ENCODE peak calls at places on chromosomes 12 and 14, in ten cellular contexts. E is fibroblast of lung, W is HCT116, L is AG10803, O is OCI-LY7, F is colonic mucosa, K is heart right ventricle, V is Peyer's patch, Y is NB4, J is left ventricle myocardium inferior. D is an unnamed sample.

GRCh38 chr12:42732908-42733411 is 143.4 kb upstream of the PRICKLE1 start:
- DNase-seq in E (no peak), W (no peak), L (no peak), O (no peak), F (no peak), K (no peak), V (no peak), Y (no peak), J (no peak), D (no peak)

GRCh38 chr12:43551271-43551970 is 582 bp downstream of the ADAMTS20 start:
- DNase-seq in E (peak), W (no peak), L (no peak), O (no peak), F (no peak), K (no peak), V (no peak), Y (no peak), J (no peak), D (no peak)

GRCh38 chr14:88825078-88825458 is 617 bp downstream of the TTC8 start:
- DNase-seq in E (no peak), W (no peak), L (no peak), O (no peak), F (no peak), K (no peak), V (no peak), Y (peak), J (no peak), D (peak)

GRCh38 chr14:101001311-101002069 is 98.0 kb upstream of the RTL1 start:
- DNase-seq in E (peak), W (no peak), L (peak), O (no peak), F (no peak), K (no peak), V (no peak), Y (no peak), J (no peak), D (peak)

GRCh38 chr12:14373202-14373601 is 7.7 kb downstream of the ATF7IP start:
- DNase-seq in E (peak), W (no peak), L (peak), O (no peak), F (no peak), K (no peak), V (no peak), Y (no peak), J (no peak), D (peak)

GRCh38 chr12:82708507-82708906 is 21.8 kb downstream of the TMTC2 start:
- DNase-seq in E (peak), W (no peak), L (peak), O (no peak), F (no peak), K (no peak), V (no peak), Y (no peak), J (peak), D (peak)

GRCh38 chr12:64679487-64679983 is 69.2 kb downstream of the RASSF3 start:
- DNase-seq in E (peak), W (peak), L (peak), O (no peak), F (peak), K (peak), V (peak), Y (no peak), J (peak), D (peak)

GRCh38 chr12:123118397-123118945 is 32.4 kb downstream of the PITPNM2 start:
- DNase-seq in E (peak), W (no peak), L (peak), O (no peak), F (no peak), K (no peak), V (no peak), Y (no peak), J (no peak), D (no peak)

GRCh38 chr12:42716521-42716920 is 127.0 kb upstream of the PRICKLE1 start:
- DNase-seq in E (peak), W (no peak), L (peak), O (no peak), F (no peak), K (no peak), V (no peak), Y (peak), J (no peak), D (peak)

GRCh38 chr12:26176725-26177124 is 18.6 kb upstream of the SSPN start:
- DNase-seq in E (no peak), W (no peak), L (no peak), O (no peak), F (no peak), K (no peak), V (no peak), Y (no peak), J (no peak), D (no peak)

GRCh38 chr12:49942921-49943662 is 7.4 kb upstream of the AQP2 start:
- DNase-seq in E (no peak), W (no peak), L (no peak), O (no peak), F (peak), K (no peak), V (peak), Y (no peak), J (no peak), D (no peak)

GRCh38 chr12:85740190-85740589 is 96.0 kb downstream of the RASSF9 start:
- DNase-seq in E (peak), W (no peak), L (peak), O (no peak), F (no peak), K (no peak), V (no peak), Y (no peak), J (no peak), D (no peak)

GRCh38 chr12:90896164-90896563 is 58.8 kb downstream of the CCER1 start:
- DNase-seq in E (peak), W (peak), L (peak), O (no peak), F (no peak), K (no peak), V (no peak), Y (no peak), J (no peak), D (peak)

GRCh38 chr14:97544581-97544980 is 747.4 kb downstream of the VRK1 start:
- DNase-seq in E (no peak), W (no peak), L (no peak), O (no peak), F (no peak), K (no peak), V (no peak), Y (peak), J (no peak), D (no peak)

GRCh38 chr12:12079291-12079690 is 8.6 kb downstream of the BCL2L14 start:
- DNase-seq in E (no peak), W (no peak), L (peak), O (no peak), F (no peak), K (no peak), V (no peak), Y (no peak), J (no peak), D (peak)

GRCh38 chr12:67705394-67706370 is 57.1 kb downstream of the DYRK2 start:
- DNase-seq in E (peak), W (no peak), L (peak), O (no peak), F (no peak), K (peak), V (no peak), Y (no peak), J (no peak), D (peak)

GRCh38 chr12:91931110-91931509 is 214.5 kb downstream of the BTG1 start:
- DNase-seq in E (peak), W (no peak), L (peak), O (no peak), F (peak), K (no peak), V (no peak), Y (no peak), J (no peak), D (no peak)

GRCh38 chr12:60930146-60930545 is 1330.1 kb upstream of the USP15 start:
- DNase-seq in E (no peak), W (no peak), L (no peak), O (no peak), F (no peak), K (no peak), V (no peak), Y (no peak), J (no peak), D (no peak)

GRCh38 chr14:99809376-99809775 is 16.2 kb downstream of the EML1 start:
- DNase-seq in E (peak), W (no peak), L (peak), O (no peak), F (peak), K (peak), V (no peak), Y (no peak), J (peak), D (peak)

GRCh38 chr14:102052522-102052921 is 34.3 kb downstream of the HSP90AA1 start:
- DNase-seq in E (no peak), W (no peak), L (no peak), O (no peak), F (no peak), K (no peak), V (no peak), Y (no peak), J (no peak), D (no peak)

DNA sequence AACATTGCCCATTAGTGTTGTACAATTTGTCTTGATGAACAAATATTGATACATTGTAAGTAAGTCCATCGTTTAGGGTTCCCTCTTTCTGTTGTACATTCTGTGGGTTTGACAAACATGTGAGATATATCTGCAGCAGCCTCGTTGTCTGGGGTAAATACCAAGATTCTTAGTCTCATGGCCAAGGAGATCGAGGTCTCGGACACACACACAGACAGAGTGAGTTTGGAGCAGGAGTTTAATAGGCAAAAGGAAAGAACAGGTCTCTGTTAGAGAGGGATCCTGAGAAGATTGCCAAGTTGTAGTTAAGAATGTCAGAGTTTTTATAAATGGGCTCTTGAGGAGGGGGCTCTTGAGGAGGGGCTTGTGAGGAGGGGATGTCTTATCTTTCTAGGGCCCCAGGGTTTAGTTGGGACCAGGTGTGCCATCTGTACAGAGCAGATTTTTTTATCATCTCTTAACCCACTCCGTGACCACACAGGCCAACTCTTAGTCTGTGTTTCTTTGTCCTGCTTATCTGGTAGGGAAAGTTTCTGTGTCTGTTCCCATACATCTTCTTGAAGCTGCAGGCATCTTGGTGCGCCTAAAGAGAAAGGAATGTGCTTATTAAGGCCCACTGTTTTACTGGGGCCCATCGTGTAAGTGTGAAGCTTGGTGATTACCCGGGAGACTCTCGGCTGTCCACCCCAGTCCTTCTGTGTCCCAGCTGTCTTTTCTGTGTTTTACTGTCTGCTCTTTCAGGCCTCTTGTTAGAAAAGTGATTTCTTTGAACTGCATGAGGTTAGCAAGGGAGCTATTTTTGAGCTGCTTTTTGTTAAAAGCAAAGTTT is 22.5 kb upstream of the CLEC2D start:
- DNase-seq in E (peak), W (no peak), L (peak), O (peak), F (no peak), K (no peak), V (no peak), Y (peak), J (no peak), D (peak)
- H3K4me3 ChIP-seq in E (peak), W (peak), L (peak), O (peak), F (peak), K (no peak), V (peak), Y (peak), J (peak), D (peak)

GRCh38 chr14:34124585-34124984 is 173.7 kb upstream of the EGLN3 start:
- DNase-seq in E (no peak), W (no peak), L (no peak), O (no peak), F (no peak), K (no peak), V (no peak), Y (no peak), J (no peak), D (no peak)
- TF ChIP-seq CTCF in E (no peak), W (no peak), L (no peak), O (no peak), F (no peak), K (no peak), V (no peak), Y (no peak), J (no peak), D (no peak)

GRCh38 chr12:124441443-124442190 is 125.8 kb downstream of the NCOR2 start:
- DNase-seq in E (peak), W (no peak), L (peak), O (no peak), F (no peak), K (no peak), V (no peak), Y (no peak), J (no peak), D (peak)
- H3K4me3 ChIP-seq in E (no peak), W (no peak), L (peak), O (no peak), F (no peak), K (no peak), V (no peak), Y (no peak), J (no peak), D (no peak)

GRCh38 chr14:56131004-56131864 is 13.0 kb downstream of the PELI2 start:
- DNase-seq in E (no peak), W (no peak), L (no peak), O (no peak), F (no peak), K (no peak), V (no peak), Y (no peak), J (no peak), D (no peak)
- TF ChIP-seq CTCF in E (no peak), W (no peak), L (no peak), O (no peak), F (no peak), K (no peak), V (no peak), Y (no peak), J (no peak), D (no peak)

DNA sequence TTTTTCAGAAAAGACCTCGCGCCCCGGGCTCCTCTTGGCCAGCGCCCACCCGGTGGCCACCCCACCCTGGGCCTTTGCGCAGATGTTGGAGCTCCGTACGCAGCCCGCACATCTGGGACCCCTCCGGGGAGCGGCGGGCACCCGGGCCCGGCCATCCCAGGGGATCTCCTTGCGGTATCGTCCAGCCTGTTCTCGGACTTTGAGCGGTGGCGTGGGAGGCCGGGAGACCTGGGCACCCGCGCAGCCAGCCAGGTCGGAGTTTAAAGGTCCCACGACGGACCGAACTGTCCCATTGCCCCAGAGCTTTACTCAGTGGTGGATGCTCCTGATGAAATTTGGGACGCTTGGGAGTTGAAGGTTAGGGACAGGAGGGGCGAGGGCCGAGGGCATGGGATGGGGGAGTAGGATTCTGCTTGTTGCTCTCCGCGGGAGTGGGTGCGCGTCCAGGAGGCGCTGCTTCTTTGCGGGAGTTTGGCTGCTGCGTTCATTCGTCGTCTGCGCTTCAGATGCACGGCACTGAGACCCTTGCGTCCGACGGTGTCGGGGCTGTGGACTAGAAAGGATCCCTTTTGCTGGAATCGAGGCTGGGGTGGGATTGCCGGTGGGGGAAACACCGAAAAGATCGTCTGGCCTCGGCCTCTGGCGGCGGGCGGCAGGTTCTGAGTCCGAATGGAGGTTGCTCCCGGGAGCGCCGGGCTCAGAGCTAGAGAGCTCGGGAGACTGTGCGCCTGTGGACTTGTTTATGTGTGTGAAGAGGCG is 1.4 kb downstream of the NTF3 start:
- DNase-seq in E (no peak), W (no peak), L (peak), O (no peak), F (no peak), K (no peak), V (no peak), Y (no peak), J (no peak), D (no peak)
- H3K4me3 ChIP-seq in E (peak), W (no peak), L (peak), O (peak), F (peak), K (peak), V (peak), Y (no peak), J (peak), D (no peak)

GRCh38 chr14:64566651-64567122 is 16.9 kb downstream of the PPP1R36 start:
- DNase-seq in E (no peak), W (no peak), L (peak), O (no peak), F (no peak), K (no peak), V (no peak), Y (peak), J (no peak), D (peak)
- TF ChIP-seq CTCF in E (no peak), W (no peak), L (peak), O (no peak), F (no peak), K (no peak), V (no peak), Y (no peak), J (no peak), D (no peak)

DNA sequence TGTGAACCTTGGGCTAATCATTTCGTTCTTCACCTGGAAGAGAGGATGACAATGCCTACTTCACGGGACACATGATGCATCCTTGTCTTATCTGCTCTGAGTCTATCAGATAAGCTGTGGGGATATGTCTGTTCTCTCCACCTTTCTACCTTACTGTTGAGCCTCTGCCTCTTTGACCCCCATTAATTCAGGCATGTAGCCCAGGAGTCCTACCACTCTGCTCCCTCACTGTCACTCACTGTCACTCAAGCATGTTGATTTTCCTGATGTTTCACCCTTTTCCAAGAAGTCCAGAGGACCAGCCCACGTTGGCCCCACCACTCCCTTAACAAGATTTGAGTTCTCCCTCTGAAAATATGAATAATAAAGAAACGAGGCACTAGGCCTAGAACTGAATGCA is 6.3 kb upstream of the SMUG1 start:
- DNase-seq in E (no peak), W (no peak), L (no peak), O (no peak), F (no peak), K (no peak), V (no peak), Y (no peak), J (no peak), D (no peak)
- H3K4me3 ChIP-seq in E (no peak), W (no peak), L (no peak), O (no peak), F (no peak), K (no peak), V (no peak), Y (no peak), J (no peak), D (no peak)

GRCh38 chr12:32106517-32107366 is at the start of gene BICD1:
- DNase-seq in E (peak), W (peak), L (peak), O (peak), F (peak), K (peak), V (peak), Y (peak), J (peak), D (peak)
- TF ChIP-seq CTCF in E (no peak), W (peak), L (peak), O (peak), F (peak), K (peak), V (peak), Y (peak), J (peak), D (no peak)